ENCODE peak calls at places on chromosome 6, in four cellular contexts. I, V, C and R are unnamed samples.

GRCh38 chr6:138227316-138227781 is 9.1 kb upstream of the PBOV1 start:
- DNase-seq in I (no peak), V (no peak), C (no peak), R (no peak)

GRCh38 chr6:86937219-86938079 is at the start of gene HTR1E:
- DNase-seq in I (peak), V (peak), C (no peak), R (peak)

GRCh38 chr6:159935633-159936032 is 33.2 kb upstream of the IGF2R start:
- DNase-seq in I (no peak), V (no peak), C (no peak), R (peak)

GRCh38 chr6:73460044-73460443 is 1.5 kb upstream of the MTO1 start:
- DNase-seq in I (no peak), V (no peak), C (no peak), R (no peak)

GRCh38 chr6:146434991-146435390 is 108.6 kb upstream of the RAB32 start:
- DNase-seq in I (no peak), V (no peak), C (no peak), R (no peak)

GRCh38 chr6:98824163-98824906 is 10.0 kb upstream of the POU3F2 start:
- DNase-seq in I (peak), V (no peak), C (no peak), R (no peak)

GRCh38 chr6:38579010-38579628 is 60.6 kb downstream of the BTBD9 start:
- DNase-seq in I (no peak), V (peak), C (no peak), R (peak)

GRCh38 chr6:138593100-138593877 is 94.0 kb upstream of the NHSL1 start:
- DNase-seq in I (no peak), V (no peak), C (peak), R (peak)

GRCh38 chr6:149846321-149846720 is 17.8 kb downstream of the LRP11 start:
- DNase-seq in I (no peak), V (peak), C (no peak), R (peak)

GRCh38 chr6:5053038-5053437 is 32.1 kb upstream of the PPP1R3G start:
- DNase-seq in I (no peak), V (no peak), C (no peak), R (peak)

GRCh38 chr6:69729870-69730449 is 66.8 kb downstream of the LMBRD1 start:
- DNase-seq in I (no peak), V (no peak), C (no peak), R (peak)

GRCh38 chr6:128370072-128370471 is 150.3 kb downstream of the PTPRK start:
- DNase-seq in I (no peak), V (no peak), C (no peak), R (peak)

GRCh38 chr6:7561153-7561964 is 19.9 kb downstream of the DSP start:
- DNase-seq in I (no peak), V (peak), C (no peak), R (peak)

GRCh38 chr6:62286470-62286843 is 432 bp upstream of the KHDRBS2 start:
- DNase-seq in I (no peak), V (no peak), C (no peak), R (no peak)

GRCh38 chr6:160750276-160750689 is 48.2 kb downstream of the PLG start:
- DNase-seq in I (peak), V (peak), C (peak), R (no peak)

GRCh38 chr6:43009124-43009523 is 4.6 kb downstream of the MEA1 start:
- DNase-seq in I (no peak), V (peak), C (no peak), R (peak)

GRCh38 chr6:166515072-166515810 is 71.2 kb downstream of the RAMACL start:
- DNase-seq in I (no peak), V (peak), C (no peak), R (peak)

GRCh38 chr6:86355271-86355670 is 582.1 kb upstream of the HTR1E start:
- DNase-seq in I (no peak), V (no peak), C (no peak), R (no peak)

GRCh38 chr6:29943053-29943966 is 978 bp downstream of the HLA-A start:
- DNase-seq in I (no peak), V (no peak), C (no peak), R (no peak)

GRCh38 chr6:128742900-128743299 is 140.0 kb upstream of the LAMA2 start:
- DNase-seq in I (no peak), V (no peak), C (no peak), R (no peak)

GRCh38 chr6:107409942-107410341 is 49.4 kb downstream of the PDSS2 start:
- DNase-seq in I (no peak), V (no peak), C (no peak), R (no peak)

GRCh38 chr6:105646391-105646867 is 243.5 kb upstream of the PREP start:
- DNase-seq in I (no peak), V (no peak), C (peak), R (peak)

GRCh38 chr6:12138936-12139335 is 126.8 kb downstream of the HIVEP1 start:
- DNase-seq in I (no peak), V (no peak), C (no peak), R (no peak)

GRCh38 chr6:29975561-29975907 is 33.2 kb downstream of the HLA-A start:
- DNase-seq in I (no peak), V (no peak), C (no peak), R (no peak)

GRCh38 chr6:143611580-143611979 is 66.2 kb upstream of the PHACTR2 start:
- DNase-seq in I (no peak), V (no peak), C (no peak), R (no peak)

GRCh38 chr6:36118550-36119107 is 11.7 kb upstream of the MAPK13 start:
- DNase-seq in I (no peak), V (peak), C (no peak), R (no peak)

GRCh38 chr6:168699631-168700315 is 258.8 kb downstream of the SMOC2 start:
- DNase-seq in I (no peak), V (no peak), C (no peak), R (no peak)

GRCh38 chr6:138012682-138013081 is 94.5 kb downstream of the PERP start:
- DNase-seq in I (no peak), V (no peak), C (no peak), R (no peak)

GRCh38 chr6:31771992-31772358 is 5.2 kb downstream of the VWA7 start:
- DNase-seq in I (no peak), V (peak), C (no peak), R (peak)

GRCh38 chr6:158759966-158760617 is 59.1 kb downstream of the EZR start:
- DNase-seq in I (no peak), V (no peak), C (no peak), R (no peak)

GRCh38 chr6:47475319-47475816 is 2.2 kb upstream of the CD2AP start:
- DNase-seq in I (no peak), V (no peak), C (no peak), R (no peak)

GRCh38 chr6:37602360-37602759 is 95.3 kb downstream of the MDGA1 start:
- DNase-seq in I (no peak), V (no peak), C (no peak), R (peak)

GRCh38 chr6:52000064-52000463 is 87.3 kb downstream of the PKHD1 start:
- DNase-seq in I (no peak), V (no peak), C (no peak), R (no peak)

GRCh38 chr6:167736486-167737204 is 90.1 kb upstream of the AFDN start:
- DNase-seq in I (no peak), V (no peak), C (no peak), R (no peak)

GRCh38 chr6:2225422-2226392 is 19.7 kb downstream of the GMDS start:
- DNase-seq in I (no peak), V (no peak), C (no peak), R (no peak)

GRCh38 chr6:20213271-20213798 is 1.1 kb upstream of the MBOAT1 start:
- DNase-seq in I (no peak), V (peak), C (no peak), R (no peak)

GRCh38 chr6:2810092-2810671 is 31.5 kb downstream of the SERPINB1 start:
- DNase-seq in I (no peak), V (no peak), C (no peak), R (peak)

GRCh38 chr6:56766806-56767178 is 124.1 kb upstream of the DST start:
- DNase-seq in I (no peak), V (no peak), C (peak), R (peak)

DNA sequence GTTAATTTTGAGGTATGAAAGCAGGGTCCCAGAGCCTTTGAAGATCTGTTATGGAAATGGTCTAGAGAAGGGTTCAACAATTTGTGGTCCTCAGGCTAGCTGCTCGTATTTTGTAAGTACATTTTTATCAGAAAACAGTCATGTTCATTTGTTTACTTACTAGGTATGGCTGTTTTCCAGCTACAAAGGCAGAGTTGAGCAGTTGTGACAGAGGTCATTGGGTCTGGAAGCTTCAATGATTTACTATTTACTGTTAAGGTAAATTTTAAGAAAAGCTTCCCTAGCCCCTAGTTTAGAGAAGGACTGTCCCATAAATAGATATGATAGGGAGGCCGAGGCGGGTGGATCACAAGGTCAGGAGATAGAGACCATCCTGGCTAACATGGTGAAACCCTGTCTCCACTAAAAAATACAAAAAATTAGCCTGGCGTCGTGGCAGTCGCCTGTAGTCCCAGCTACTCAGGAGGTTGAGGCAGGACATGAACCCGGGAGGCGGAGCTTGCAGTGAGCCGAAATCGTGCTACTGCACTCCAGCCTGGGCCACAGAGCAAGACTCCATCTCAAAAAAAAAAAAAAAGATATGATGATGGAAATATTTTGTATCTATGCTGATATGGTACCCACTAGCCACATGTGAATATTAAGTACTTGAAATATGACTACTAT is 538.4 kb upstream of the CITED2 start:
- DNase-seq in I (no peak), V (no peak), C (no peak), R (no peak)
- TF ChIP-seq CHD1 in I (no peak), V (no peak), C (no peak), R (no peak)

GRCh38 chr6:33903579-33903978 is 99.8 kb upstream of the MLN start:
- DNase-seq in I (no peak), V (peak), C (no peak), R (no peak)

GRCh38 chr6:33904050-33904827 is 100.4 kb upstream of the MLN start:
- DNase-seq in I (no peak), V (peak), C (peak), R (no peak)

GRCh38 chr6:33907227-33907626 is 103.4 kb upstream of the MLN start:
- DNase-seq in I (no peak), V (no peak), C (no peak), R (no peak)

GRCh38 chr6:33906413-33906812 is 102.6 kb upstream of the MLN start:
- DNase-seq in I (no peak), V (no peak), C (no peak), R (no peak)

GRCh38 chr6:33905081-33905609 is 101.3 kb upstream of the MLN start:
- DNase-seq in I (no peak), V (peak), C (peak), R (no peak)
- TF ChIP-seq CHD1 in I (no peak), V (no peak), C (no peak), R (no peak)

GRCh38 chr6:6230286-6230685 is 90.2 kb downstream of the F13A1 start:
- DNase-seq in I (no peak), V (peak), C (no peak), R (no peak)
- TF ChIP-seq CHD1 in I (no peak), V (no peak), C (no peak), R (no peak)

DNA sequence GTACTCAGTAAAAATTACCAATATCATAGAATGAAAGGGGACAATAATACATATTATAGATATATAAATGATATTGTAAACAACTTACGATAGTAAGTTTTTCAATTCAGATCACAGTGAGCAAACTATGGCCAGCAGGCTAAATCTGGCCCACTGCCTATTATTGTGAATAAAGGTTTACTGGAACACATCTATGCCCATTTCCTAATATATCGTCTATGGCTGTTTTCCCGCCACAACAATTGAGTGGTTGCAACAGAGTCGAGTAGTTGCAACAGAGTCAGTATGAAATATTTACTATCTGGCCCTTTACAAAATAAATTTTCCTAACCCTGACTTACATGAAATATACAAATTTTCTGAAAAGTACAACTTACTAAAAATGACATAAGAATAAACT is 297.3 kb upstream of the KCNQ5 start:
- DNase-seq in I (no peak), V (no peak), C (no peak), R (no peak)
- TF ChIP-seq CHD1 in I (no peak), V (no peak), C (no peak), R (no peak)

DNA sequence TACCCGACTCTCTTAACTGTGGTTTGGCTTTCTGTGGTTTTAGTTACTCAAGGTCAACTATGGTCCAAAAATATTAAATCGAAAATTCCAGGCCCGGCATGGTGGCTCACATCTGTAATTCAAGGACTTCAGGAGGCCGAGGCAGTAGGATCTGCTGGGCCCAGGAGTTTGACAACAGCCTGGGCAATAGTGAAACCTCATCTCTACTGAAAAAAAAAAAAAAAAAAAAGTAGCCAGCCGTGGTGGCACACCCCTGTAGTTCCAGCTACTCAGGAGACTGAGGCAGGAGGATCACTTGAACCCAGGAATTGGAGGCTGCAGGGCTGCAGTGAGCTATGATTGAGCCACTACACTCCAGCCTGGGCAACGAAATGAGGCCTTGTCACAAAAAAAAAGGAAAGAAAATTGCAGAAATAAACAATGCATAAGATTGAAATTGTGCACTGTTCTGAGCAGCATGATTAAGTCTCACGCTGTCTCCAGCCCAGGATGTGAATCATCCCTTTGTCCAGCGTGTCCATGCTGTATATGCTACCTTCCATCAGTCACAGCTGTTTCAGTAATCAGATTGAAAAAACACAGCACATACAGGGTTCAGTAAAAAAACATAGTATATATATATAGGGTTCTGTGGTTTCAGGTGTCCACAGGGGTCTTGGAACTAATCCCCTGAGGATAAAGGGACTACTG is 40.7 kb downstream of the RGS17 start:
- DNase-seq in I (no peak), V (no peak), C (no peak), R (peak)
- TF ChIP-seq CHD1 in I (no peak), V (no peak), C (no peak), R (no peak)